ENCODE peak calls at places on chromosomes 13 and 19, in eight cellular contexts. B, Y, U, A, X, P, G and R are unnamed samples.

GRCh38 chr19:1817553-1818179 is 5.6 kb upstream of the ATP8B3 start:
- DNase-seq in X (no peak), B (no peak), A (no peak), Y (no peak), G (peak), U (no peak), P (no peak), R (no peak)

GRCh38 chr19:42422576-42423461 is 4.4 kb downstream of the LIPE start:
- DNase-seq in Y (no peak), A (peak), P (peak), U (no peak), G (no peak), B (no peak), X (no peak), R (peak)

GRCh38 chr13:20407759-20408158 is 117.9 kb downstream of the CRYL1 start:
- DNase-seq in X (no peak), B (no peak), G (no peak), Y (peak), P (no peak), U (no peak), A (no peak), R (no peak)

GRCh38 chr19:8423821-8424223 is 10.7 kb downstream of the MARCHF2 start:
- DNase-seq in Y (peak), U (peak), P (peak), A (peak), X (peak), B (peak), G (peak), R (peak)

GRCh38 chr13:99285432-99286182 is 21.6 kb downstream of the GPR183 start:
- DNase-seq in A (no peak), U (no peak), P (peak), Y (no peak), X (no peak), B (no peak), G (no peak), R (no peak)

GRCh38 chr19:43820098-43820860 is 6.8 kb upstream of the ZNF283 start:
- DNase-seq in B (no peak), A (no peak), Y (no peak), P (no peak), X (no peak), U (peak), G (peak), R (peak)

GRCh38 chr13:111484129-111484925 is 163.9 kb downstream of the TEX29 start:
- DNase-seq in U (no peak), X (no peak), P (no peak), B (no peak), G (peak), Y (peak), A (no peak), R (no peak)

GRCh38 chr19:19257836-19258588 is 15.1 kb downstream of the TM6SF2 start:
- DNase-seq in G (no peak), P (no peak), U (no peak), B (no peak), Y (no peak), A (no peak), X (no peak), R (no peak)

GRCh38 chr13:70723732-70724131 is 615.5 kb upstream of the KLHL1 start:
- DNase-seq in X (no peak), B (no peak), G (no peak), A (no peak), U (no peak), Y (no peak), P (no peak), R (peak)

GRCh38 chr19:18487576-18488402 is 34.1 kb downstream of the ELL start:
- DNase-seq in U (no peak), B (no peak), P (no peak), X (no peak), A (no peak), G (no peak), Y (no peak), R (no peak)

GRCh38 chr19:18274776-18275356 is 614 bp upstream of the IQCN start:
- DNase-seq in X (peak), Y (peak), G (peak), B (peak), U (peak), P (peak), A (peak), R (no peak)

GRCh38 chr13:44746690-44747089 is 170.6 kb upstream of the TSC22D1 start:
- DNase-seq in A (no peak), B (no peak), U (no peak), P (no peak), Y (no peak), X (no peak), G (no peak), R (no peak)

GRCh38 chr13:99028890-99029289 is 51.0 kb upstream of the DOCK9 start:
- DNase-seq in Y (no peak), P (no peak), X (no peak), G (no peak), A (no peak), B (no peak), U (no peak), R (no peak)

GRCh38 chr13:42762917-42763316 is 18.5 kb upstream of the FAM216B start:
- DNase-seq in G (no peak), B (no peak), P (no peak), Y (no peak), X (no peak), U (no peak), A (no peak), R (no peak)

GRCh38 chr19:31312004-31312403 is 37.2 kb downstream of the TSHZ3 start:
- DNase-seq in P (no peak), X (no peak), G (no peak), A (no peak), U (no peak), Y (no peak), B (no peak), R (no peak)

GRCh38 chr19:16876904-16877361 is 11.9 kb upstream of the F2RL3 start:
- DNase-seq in U (no peak), Y (no peak), G (no peak), X (no peak), P (no peak), A (peak), B (no peak), R (no peak)

GRCh38 chr19:13234518-13234917 is 84.3 kb downstream of the IER2 start:
- DNase-seq in Y (peak), B (no peak), X (no peak), G (no peak), P (no peak), A (peak), U (peak), R (peak)

GRCh38 chr13:66543780-66544179 is 686.4 kb downstream of the PCDH9 start:
- DNase-seq in G (no peak), U (no peak), Y (no peak), B (no peak), P (no peak), A (no peak), X (no peak), R (no peak)

GRCh38 chr13:57724486-57725272 is 93.1 kb downstream of the PCDH17 start:
- DNase-seq in A (no peak), B (no peak), U (no peak), P (no peak), X (no peak), G (no peak), Y (no peak), R (no peak)

GRCh38 chr19:35061583-35062373 is 20.3 kb downstream of the HPN start:
- DNase-seq in P (no peak), U (no peak), A (no peak), Y (no peak), B (no peak), X (no peak), G (no peak), R (no peak)

GRCh38 chr13:19267746-19268145 is 86.1 kb upstream of the TUBA3C start:
- DNase-seq in X (no peak), B (no peak), G (no peak), U (no peak), P (no peak), A (no peak), Y (no peak), R (no peak)

GRCh38 chr13:19268331-19268730 is 86.7 kb upstream of the TUBA3C start:
- DNase-seq in B (no peak), P (no peak), Y (no peak), X (no peak), A (no peak), U (no peak), G (no peak), R (no peak)

GRCh38 chr13:19264711-19265110 is 83.1 kb upstream of the TUBA3C start:
- DNase-seq in X (no peak), U (no peak), Y (no peak), P (no peak), G (no peak), A (no peak), B (no peak), R (no peak)

DNA sequence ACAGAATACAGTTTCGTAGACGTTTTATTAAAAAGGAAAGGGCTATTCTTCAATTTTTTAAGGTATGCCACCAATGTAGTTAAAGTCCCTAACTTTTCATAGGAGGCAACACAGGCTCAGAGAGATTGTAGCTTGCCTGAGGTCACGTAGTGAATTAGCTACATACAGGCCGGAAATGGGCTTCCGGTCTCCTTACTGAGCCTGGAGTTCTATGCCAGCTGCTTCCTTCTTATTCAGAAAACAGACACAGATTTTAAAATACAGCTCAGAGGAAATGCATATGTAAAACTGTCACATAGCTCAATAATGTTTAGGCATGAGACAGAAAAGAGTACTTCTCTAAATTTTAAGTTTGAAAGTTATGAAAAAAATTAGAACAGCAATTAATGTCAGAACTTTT is 85.4 kb upstream of the TUBA3C start:
- DNase-seq in Y (no peak), B (no peak), U (no peak), A (no peak), X (no peak), P (no peak), G (no peak), R (no peak)
- H3K4me3 ChIP-seq in Y (no peak), B (no peak), U (no peak), A (no peak), X (no peak), P (no peak), G (no peak), R (no peak)

GRCh38 chr13:109214393-109214792 is 572.0 kb downstream of the IRS2 start:
- DNase-seq in G (no peak), U (no peak), P (no peak), B (no peak), A (no peak), X (no peak), Y (no peak), R (no peak)

GRCh38 chr13:109212630-109213029 is 573.8 kb downstream of the IRS2 start:
- DNase-seq in G (no peak), Y (no peak), X (no peak), B (no peak), P (no peak), U (no peak), A (no peak), R (no peak)

GRCh38 chr13:109213714-109214113 is 572.7 kb downstream of the IRS2 start:
- DNase-seq in Y (no peak), P (no peak), X (no peak), A (no peak), U (no peak), B (no peak), G (peak), R (no peak)

GRCh38 chr13:109209526-109209925 is 576.9 kb downstream of the IRS2 start:
- DNase-seq in Y (no peak), G (no peak), U (no peak), A (no peak), X (no peak), P (no peak), B (no peak), R (no peak)

GRCh38 chr13:109211616-109212015 is 574.8 kb downstream of the IRS2 start:
- DNase-seq in P (no peak), Y (no peak), X (no peak), G (no peak), A (no peak), B (no peak), U (peak), R (peak)
- TF ChIP-seq EP300 in P (no peak), Y (no peak), X (no peak), G (no peak), A (no peak), B (no peak), U (no peak), R (peak)

GRCh38 chr13:71801165-71801564 is 65.8 kb downstream of the DACH1 start:
- DNase-seq in P (no peak), Y (no peak), U (no peak), X (no peak), A (no peak), G (no peak), B (no peak), R (no peak)

GRCh38 chr13:71797487-71797886 is 69.5 kb downstream of the DACH1 start:
- DNase-seq in P (no peak), B (no peak), X (no peak), U (no peak), G (no peak), Y (no peak), A (no peak), R (no peak)

GRCh38 chr13:71799320-71799719 is 67.7 kb downstream of the DACH1 start:
- DNase-seq in U (no peak), G (no peak), A (no peak), B (no peak), X (no peak), P (no peak), Y (no peak), R (no peak)

GRCh38 chr13:71798723-71799122 is 68.3 kb downstream of the DACH1 start:
- DNase-seq in Y (no peak), U (no peak), B (no peak), G (no peak), X (no peak), A (no peak), P (no peak), R (no peak)

DNA sequence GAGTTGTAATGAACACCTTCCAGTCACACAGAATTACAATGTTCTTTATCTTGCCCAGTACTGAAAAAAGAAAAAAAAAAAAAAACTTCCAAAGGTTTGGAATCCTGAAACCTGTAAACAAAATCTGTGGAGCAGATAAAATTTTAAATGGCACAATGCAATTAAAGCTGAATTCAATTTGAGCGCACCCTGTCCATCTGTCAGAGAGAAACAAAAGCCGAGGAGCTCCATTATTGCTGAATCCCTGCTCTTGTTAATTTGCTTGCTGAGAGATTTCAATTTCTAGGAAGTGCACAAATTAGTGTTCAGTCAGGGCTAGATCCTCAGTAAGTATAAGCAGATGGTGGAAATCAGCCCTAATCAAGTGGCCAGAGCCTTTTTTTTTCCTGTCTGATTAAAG is 65.2 kb downstream of the DACH1 start:
- DNase-seq in P (no peak), Y (no peak), A (no peak), G (no peak), U (no peak), X (no peak), B (no peak), R (peak)
- H3K4me3 ChIP-seq in P (no peak), Y (no peak), A (no peak), G (no peak), U (no peak), X (no peak), B (no peak), R (no peak)

GRCh38 chr13:38303816-38304215 is 45.8 kb upstream of the UFM1 start:
- DNase-seq in A (no peak), P (no peak), G (no peak), B (no peak), U (no peak), Y (no peak), X (no peak), R (no peak)

GRCh38 chr13:38309397-38309796 is 40.3 kb upstream of the UFM1 start:
- DNase-seq in Y (no peak), A (no peak), P (no peak), U (no peak), G (no peak), X (no peak), B (no peak), R (no peak)

GRCh38 chr13:38308736-38309135 is 40.9 kb upstream of the UFM1 start:
- DNase-seq in Y (no peak), G (no peak), B (no peak), U (no peak), X (no peak), A (no peak), P (no peak), R (no peak)
- TF ChIP-seq EP300 in Y (no peak), G (no peak), B (no peak), U (no peak), X (no peak), A (no peak), P (no peak), R (no peak)

DNA sequence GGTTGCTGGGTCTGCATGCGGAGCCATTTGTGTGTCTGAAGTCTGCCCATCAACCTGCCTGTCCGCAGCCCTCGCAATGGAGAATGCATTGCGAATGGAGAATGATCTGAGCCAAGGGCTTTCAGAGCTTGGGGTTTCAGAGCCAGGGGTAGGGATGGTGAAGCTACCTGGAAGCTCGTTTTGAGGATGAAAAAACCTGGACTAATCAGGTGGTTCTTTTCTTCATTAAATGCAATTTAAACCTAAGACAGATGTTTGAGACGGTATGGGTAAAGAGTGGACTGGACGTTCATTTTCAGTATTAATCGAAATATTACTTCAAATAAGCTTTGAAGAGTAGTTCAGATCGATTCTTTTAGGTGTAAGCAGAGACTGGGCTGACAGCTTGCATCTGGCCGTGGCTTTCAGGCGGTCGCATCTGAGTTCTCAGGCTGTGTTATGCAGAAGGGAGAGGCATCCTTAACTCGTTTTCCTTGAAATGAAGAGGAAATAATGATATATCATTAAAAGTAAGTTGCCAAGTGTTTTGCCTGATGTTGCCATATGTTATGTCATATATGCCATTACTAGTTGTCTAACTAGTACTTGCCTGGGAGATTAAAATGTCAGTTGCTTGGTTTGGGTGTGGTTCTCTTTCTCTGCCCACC is 801 bp downstream of the MCF2L start:
- DNase-seq in A (peak), U (no peak), G (no peak), X (no peak), B (no peak), Y (no peak), P (no peak), R (peak)
- H3K4me3 ChIP-seq in A (peak), U (no peak), G (peak), X (peak), B (peak), Y (peak), P (peak), R (peak)

GRCh38 chr13:29284726-29285125 is 310.8 kb downstream of the SLC7A1 start:
- DNase-seq in G (no peak), B (no peak), A (no peak), Y (no peak), P (no peak), X (no peak), U (no peak), R (no peak)
- TF ChIP-seq EP300 in G (no peak), B (no peak), A (no peak), Y (no peak), P (no peak), X (no peak), U (no peak), R (no peak)

GRCh38 chr13:73722120-73722519 is 412.1 kb downstream of the KLF12 start:
- DNase-seq in U (no peak), Y (no peak), A (no peak), P (no peak), B (no peak), G (no peak), X (no peak), R (peak)
- H3K4me3 ChIP-seq in U (no peak), Y (no peak), A (no peak), P (no peak), B (no peak), G (no peak), X (no peak), R (no peak)

DNA sequence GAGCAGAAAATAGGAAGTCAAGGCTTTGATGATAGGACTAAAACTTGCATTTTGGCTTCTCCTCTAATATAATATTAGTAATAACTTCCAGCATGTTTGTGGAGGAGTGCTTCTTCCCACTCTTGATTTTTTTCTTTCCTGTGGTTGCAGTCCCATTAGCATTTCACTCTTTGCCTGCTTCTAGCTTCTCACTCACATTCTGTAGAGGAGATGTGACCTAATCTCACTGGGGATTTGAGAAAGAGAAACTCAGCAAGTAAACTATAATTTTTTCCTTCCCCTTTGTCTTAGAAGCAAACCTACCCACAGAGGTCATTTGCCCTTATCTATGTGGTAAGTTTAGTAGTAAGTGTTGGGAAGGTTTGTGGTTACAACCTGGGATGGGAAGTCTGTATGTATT is 169.4 kb upstream of the HTR2A start:
- DNase-seq in Y (no peak), B (no peak), U (no peak), G (no peak), A (no peak), X (no peak), P (no peak), R (no peak)
- TF ChIP-seq EP300 in Y (no peak), B (no peak), U (no peak), G (no peak), A (no peak), X (no peak), P (no peak), R (no peak)

GRCh38 chr13:23616228-23616627 is 46.0 kb downstream of the TNFRSF19 start:
- DNase-seq in Y (no peak), X (no peak), G (no peak), A (no peak), P (no peak), B (no peak), U (no peak), R (no peak)
- H3K4me3 ChIP-seq in Y (no peak), X (no peak), G (no peak), A (no peak), P (no peak), B (no peak), U (no peak), R (no peak)